ENCODE peak calls at places on chromosomes 1 and 21, in four cellular contexts. One of them, this sample, is unnamed. For H3K4me1, the result is how much of the 10 kb centered on the place peaks cover.

GRCh38 chr1:41151846-41152245 is 90.3 kb downstream of the SCMH1 start:
- DNase-seq in CD8-positive, alpha-beta memory T cell: no peak
- DNase-seq in left ventricle myocardium inferior: no peak
- DNase-seq in IMR-90: no peak
- DNase-seq in this sample: no peak

GRCh38 chr1:9239622-9240401 is 5.2 kb downstream of the H6PD start:
- DNase-seq in left ventricle myocardium inferior: peak
- DNase-seq in IMR-90: peak
- DNase-seq in CD8-positive, alpha-beta memory T cell: no peak
- DNase-seq in this sample: no peak

GRCh38 chr1:25199876-25200620 is 32.3 kb downstream of the SYF2 start:
- DNase-seq in CD8-positive, alpha-beta memory T cell: no peak
- DNase-seq in IMR-90: no peak
- DNase-seq in left ventricle myocardium inferior: no peak
- DNase-seq in this sample: no peak

GRCh38 chr1:154241703-154242352 is 21.1 kb downstream of the UBAP2L start:
- DNase-seq in CD8-positive, alpha-beta memory T cell: no peak
- DNase-seq in left ventricle myocardium inferior: no peak
- DNase-seq in IMR-90: no peak
- DNase-seq in this sample: no peak

GRCh38 chr1:194297999-194298598 is 1111.7 kb upstream of the B3GALT2 start:
- DNase-seq in left ventricle myocardium inferior: no peak
- DNase-seq in IMR-90: peak
- DNase-seq in CD8-positive, alpha-beta memory T cell: no peak
- DNase-seq in this sample: no peak

GRCh38 chr21:20999567-21000169 is 1.5 kb downstream of the NCAM2 start:
- DNase-seq in left ventricle myocardium inferior: no peak
- DNase-seq in CD8-positive, alpha-beta memory T cell: no peak
- DNase-seq in IMR-90: peak
- DNase-seq in this sample: no peak

GRCh38 chr1:235913311-235913710 is 46.6 kb upstream of the LYST start:
- DNase-seq in IMR-90: peak
- DNase-seq in CD8-positive, alpha-beta memory T cell: no peak
- DNase-seq in left ventricle myocardium inferior: no peak
- DNase-seq in this sample: no peak

GRCh38 chr1:222286039-222286438 is 261.9 kb downstream of the HHIPL2 start:
- DNase-seq in CD8-positive, alpha-beta memory T cell: no peak
- DNase-seq in IMR-90: no peak
- DNase-seq in left ventricle myocardium inferior: no peak
- DNase-seq in this sample: no peak

GRCh38 chr1:85330206-85330605 is 53.8 kb upstream of the BCL10 start:
- DNase-seq in IMR-90: peak
- DNase-seq in left ventricle myocardium inferior: no peak
- DNase-seq in CD8-positive, alpha-beta memory T cell: no peak
- DNase-seq in this sample: no peak

GRCh38 chr1:27141266-27142003 is 13.5 kb downstream of the SLC9A1 start:
- DNase-seq in CD8-positive, alpha-beta memory T cell: no peak
- DNase-seq in left ventricle myocardium inferior: no peak
- DNase-seq in IMR-90: no peak
- DNase-seq in this sample: no peak

GRCh38 chr1:186424539-186424938 is 36.4 kb downstream of the PDC start:
- DNase-seq in CD8-positive, alpha-beta memory T cell: no peak
- DNase-seq in left ventricle myocardium inferior: no peak
- DNase-seq in IMR-90: no peak
- DNase-seq in this sample: no peak

GRCh38 chr1:41448831-41449230 is 35.7 kb downstream of the EDN2 start:
- DNase-seq in CD8-positive, alpha-beta memory T cell: no peak
- DNase-seq in IMR-90: no peak
- DNase-seq in left ventricle myocardium inferior: no peak
- DNase-seq in this sample: no peak

GRCh38 chr1:171468120-171468790 is 17.1 kb upstream of the PRRC2C start:
- DNase-seq in IMR-90: peak
- DNase-seq in CD8-positive, alpha-beta memory T cell: no peak
- DNase-seq in left ventricle myocardium inferior: no peak
- DNase-seq in this sample: no peak

GRCh38 chr1:36133484-36133883 is 8.5 kb upstream of the COL8A2 start:
- DNase-seq in CD8-positive, alpha-beta memory T cell: no peak
- DNase-seq in IMR-90: peak
- DNase-seq in left ventricle myocardium inferior: peak
- DNase-seq in this sample: no peak

GRCh38 chr1:181094813-181095212 is 6.3 kb downstream of the IER5 start:
- DNase-seq in left ventricle myocardium inferior: no peak
- DNase-seq in IMR-90: peak
- DNase-seq in CD8-positive, alpha-beta memory T cell: no peak
- DNase-seq in this sample: no peak

GRCh38 chr1:87644500-87645245 is 316.0 kb downstream of the LMO4 start:
- DNase-seq in left ventricle myocardium inferior: no peak
- DNase-seq in IMR-90: peak
- DNase-seq in CD8-positive, alpha-beta memory T cell: no peak
- DNase-seq in this sample: no peak

GRCh38 chr1:43828574-43828973 is 105.0 kb upstream of the ARTN start:
- DNase-seq in left ventricle myocardium inferior: no peak
- DNase-seq in IMR-90: no peak
- DNase-seq in CD8-positive, alpha-beta memory T cell: no peak
- DNase-seq in this sample: no peak

GRCh38 chr1:156583821-156584622 is 4.5 kb downstream of the TTC24 start:
- DNase-seq in IMR-90: peak
- DNase-seq in left ventricle myocardium inferior: no peak
- DNase-seq in CD8-positive, alpha-beta memory T cell: peak
- DNase-seq in this sample: no peak

GRCh38 chr21:43876605-43877004 is 11.6 kb downstream of the AGPAT3 start:
- DNase-seq in IMR-90: no peak
- DNase-seq in CD8-positive, alpha-beta memory T cell: no peak
- DNase-seq in left ventricle myocardium inferior: no peak
- DNase-seq in this sample: no peak

GRCh38 chr1:155847823-155848529 is 9.0 kb downstream of the GON4L start:
- DNase-seq in CD8-positive, alpha-beta memory T cell: no peak
- DNase-seq in left ventricle myocardium inferior: no peak
- DNase-seq in IMR-90: no peak
- DNase-seq in this sample: no peak

GRCh38 chr1:94828251-94828650 is 8.1 kb downstream of the SLC44A3 start:
- DNase-seq in CD8-positive, alpha-beta memory T cell: no peak
- DNase-seq in left ventricle myocardium inferior: no peak
- DNase-seq in IMR-90: no peak
- DNase-seq in this sample: no peak

GRCh38 chr1:24186993-24187790 is at the start of gene IFNLR1:
- DNase-seq in CD8-positive, alpha-beta memory T cell: peak
- DNase-seq in IMR-90: no peak
- DNase-seq in left ventricle myocardium inferior: peak
- DNase-seq in this sample: no peak

GRCh38 chr1:44545961-44546360 is 128.3 kb downstream of the TMEM53 start:
- DNase-seq in IMR-90: no peak
- DNase-seq in left ventricle myocardium inferior: no peak
- DNase-seq in CD8-positive, alpha-beta memory T cell: no peak
- DNase-seq in this sample: no peak

GRCh38 chr1:219574484-219575087 is 38.3 kb downstream of the ZC3H11B start:
- DNase-seq in CD8-positive, alpha-beta memory T cell: no peak
- DNase-seq in IMR-90: no peak
- DNase-seq in left ventricle myocardium inferior: no peak
- DNase-seq in this sample: no peak

GRCh38 chr1:10546896-10547295 is 72.1 kb downstream of the PEX14 start:
- DNase-seq in left ventricle myocardium inferior: no peak
- DNase-seq in CD8-positive, alpha-beta memory T cell: no peak
- DNase-seq in IMR-90: no peak
- DNase-seq in this sample: no peak

GRCh38 chr1:94031591-94031990 is 89.4 kb downstream of the ABCA4 start:
- DNase-seq in left ventricle myocardium inferior: no peak
- DNase-seq in IMR-90: no peak
- DNase-seq in CD8-positive, alpha-beta memory T cell: no peak
- DNase-seq in this sample: no peak

GRCh38 chr21:38486221-38486620 is 12.1 kb downstream of the ERG start:
- DNase-seq in CD8-positive, alpha-beta memory T cell: no peak
- DNase-seq in left ventricle myocardium inferior: no peak
- DNase-seq in IMR-90: peak
- DNase-seq in this sample: no peak

GRCh38 chr1:166304131-166304530 is 137.3 kb upstream of the FAM78B start:
- DNase-seq in CD8-positive, alpha-beta memory T cell: no peak
- DNase-seq in left ventricle myocardium inferior: no peak
- DNase-seq in IMR-90: no peak
- DNase-seq in this sample: no peak

GRCh38 chr1:216917039-216917438 is 193.8 kb upstream of the ESRRG start:
- DNase-seq in left ventricle myocardium inferior: no peak
- DNase-seq in IMR-90: no peak
- DNase-seq in CD8-positive, alpha-beta memory T cell: no peak
- DNase-seq in this sample: no peak

GRCh38 chr1:103110701-103111100 is 2.4 kb upstream of the COL11A1 start:
- DNase-seq in IMR-90: no peak
- DNase-seq in left ventricle myocardium inferior: no peak
- DNase-seq in CD8-positive, alpha-beta memory T cell: no peak
- DNase-seq in this sample: no peak
- H3K4me1 ChIP-seq in IMR-90: under half
- H3K4me1 ChIP-seq in left ventricle myocardium inferior: under half
- H3K4me1 ChIP-seq in CD8-positive, alpha-beta memory T cell: under half
- H3K4me1 ChIP-seq in this sample: under half

DNA sequence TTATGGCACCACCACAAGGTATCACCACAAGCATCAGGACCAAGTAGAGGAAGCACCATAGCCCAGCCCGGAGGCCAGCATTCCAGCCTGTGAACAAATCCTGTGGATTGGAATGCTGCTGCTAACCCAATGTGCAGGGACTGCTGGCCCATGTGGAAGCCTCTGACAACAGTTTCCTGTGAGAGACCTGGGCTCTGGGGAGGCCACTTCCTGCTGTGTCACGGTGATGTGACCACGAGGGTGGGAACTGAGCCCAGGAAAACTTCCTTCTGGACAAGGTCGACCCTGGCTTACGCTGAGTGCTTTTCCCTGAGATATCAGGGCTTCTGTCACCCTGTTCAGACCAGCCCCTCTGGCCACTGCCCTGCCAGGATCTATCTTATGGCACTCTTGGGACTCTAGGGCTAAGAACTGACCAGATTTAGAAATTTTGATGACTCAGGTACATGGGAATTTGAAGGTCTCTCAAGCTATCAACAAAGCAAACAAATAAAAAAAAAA is 88.3 kb upstream of the NGF start:
- DNase-seq in IMR-90: peak
- DNase-seq in left ventricle myocardium inferior: peak
- DNase-seq in CD8-positive, alpha-beta memory T cell: no peak
- DNase-seq in this sample: no peak
- H3K4me1 ChIP-seq in IMR-90: under half
- H3K4me1 ChIP-seq in left ventricle myocardium inferior: under half
- H3K4me1 ChIP-seq in CD8-positive, alpha-beta memory T cell: under half
- H3K4me1 ChIP-seq in this sample: under half

GRCh38 chr21:29343517-29343916 is 44.8 kb downstream of the BACH1 start:
- DNase-seq in IMR-90: peak
- DNase-seq in left ventricle myocardium inferior: no peak
- DNase-seq in CD8-positive, alpha-beta memory T cell: no peak
- DNase-seq in this sample: no peak
- H3K4me1 ChIP-seq in IMR-90: under half
- H3K4me1 ChIP-seq in left ventricle myocardium inferior: half or more
- H3K4me1 ChIP-seq in CD8-positive, alpha-beta memory T cell: under half
- H3K4me1 ChIP-seq in this sample: under half

DNA sequence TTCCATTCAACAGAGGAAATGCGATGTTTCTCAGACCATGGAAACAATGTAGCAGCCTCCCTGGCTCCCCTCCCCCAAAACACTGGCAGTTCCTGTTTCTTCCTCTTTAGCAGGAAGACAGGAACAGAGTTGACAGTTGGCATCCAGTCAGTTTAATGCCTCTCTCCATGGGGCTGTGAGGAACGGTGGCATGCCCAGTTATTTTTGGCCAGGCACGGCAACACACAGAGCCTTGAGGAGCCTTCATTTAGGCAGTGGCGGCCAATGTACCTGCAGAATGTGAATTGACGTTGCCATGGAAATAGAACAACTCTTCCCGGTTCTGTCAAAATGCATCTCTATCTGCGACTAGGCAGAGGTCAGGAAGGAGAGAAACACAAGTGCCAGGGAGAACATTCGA is 330.6 kb downstream of the DSCAM start:
- DNase-seq in IMR-90: no peak
- DNase-seq in CD8-positive, alpha-beta memory T cell: no peak
- DNase-seq in left ventricle myocardium inferior: peak
- DNase-seq in this sample: no peak
- H3K4me1 ChIP-seq in IMR-90: under half
- H3K4me1 ChIP-seq in CD8-positive, alpha-beta memory T cell: under half
- H3K4me1 ChIP-seq in left ventricle myocardium inferior: under half
- H3K4me1 ChIP-seq in this sample: under half

GRCh38 chr1:169111472-169111871 is 5.0 kb downstream of the ATP1B1 start:
- DNase-seq in left ventricle myocardium inferior: no peak
- DNase-seq in IMR-90: no peak
- DNase-seq in CD8-positive, alpha-beta memory T cell: no peak
- DNase-seq in this sample: no peak

GRCh38 chr1:169110691-169111447 is 4.4 kb downstream of the ATP1B1 start:
- DNase-seq in left ventricle myocardium inferior: no peak
- DNase-seq in IMR-90: peak
- DNase-seq in CD8-positive, alpha-beta memory T cell: no peak
- DNase-seq in this sample: no peak

GRCh38 chr1:169110265-169110664 is 3.8 kb downstream of the ATP1B1 start:
- DNase-seq in left ventricle myocardium inferior: no peak
- DNase-seq in CD8-positive, alpha-beta memory T cell: no peak
- DNase-seq in IMR-90: no peak
- DNase-seq in this sample: no peak

GRCh38 chr1:169113613-169114119 is 7.2 kb downstream of the ATP1B1 start:
- DNase-seq in IMR-90: peak
- DNase-seq in CD8-positive, alpha-beta memory T cell: no peak
- DNase-seq in left ventricle myocardium inferior: no peak
- DNase-seq in this sample: no peak

GRCh38 chr1:169112241-169112640 is 5.8 kb downstream of the ATP1B1 start:
- DNase-seq in IMR-90: peak
- DNase-seq in left ventricle myocardium inferior: no peak
- DNase-seq in CD8-positive, alpha-beta memory T cell: no peak
- DNase-seq in this sample: no peak
- H3K4me1 ChIP-seq in IMR-90: under half
- H3K4me1 ChIP-seq in left ventricle myocardium inferior: half or more
- H3K4me1 ChIP-seq in CD8-positive, alpha-beta memory T cell: under half
- H3K4me1 ChIP-seq in this sample: under half

DNA sequence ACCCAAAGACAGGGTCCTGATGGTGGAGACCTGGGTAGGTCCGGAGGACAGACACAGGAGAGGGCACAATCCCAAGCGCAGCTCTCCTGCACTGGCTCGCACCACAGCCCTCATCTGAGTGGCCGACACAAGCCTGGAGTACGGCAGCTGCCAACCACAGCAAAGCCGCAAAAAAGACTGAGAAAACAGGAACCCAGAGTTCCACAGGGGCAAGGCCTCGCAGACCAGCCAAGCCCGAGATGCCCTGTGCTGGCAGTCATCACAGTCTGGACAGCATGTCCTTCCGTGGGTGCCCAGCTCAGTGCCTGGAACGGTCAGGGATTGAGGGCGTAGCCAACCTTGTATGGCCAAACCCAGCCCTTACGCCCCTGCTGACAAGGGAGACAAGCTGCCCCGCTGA is 11.4 kb downstream of the ZBTB48 start:
- DNase-seq in left ventricle myocardium inferior: no peak
- DNase-seq in CD8-positive, alpha-beta memory T cell: no peak
- DNase-seq in IMR-90: no peak
- DNase-seq in this sample: no peak
- H3K4me1 ChIP-seq in left ventricle myocardium inferior: half or more
- H3K4me1 ChIP-seq in CD8-positive, alpha-beta memory T cell: under half
- H3K4me1 ChIP-seq in IMR-90: under half
- H3K4me1 ChIP-seq in this sample: half or more

GRCh38 chr1:21942464-21942863 is 5.4 kb upstream of the HSPG2 start:
- DNase-seq in left ventricle myocardium inferior: no peak
- DNase-seq in IMR-90: no peak
- DNase-seq in CD8-positive, alpha-beta memory T cell: no peak
- DNase-seq in this sample: no peak
- H3K4me1 ChIP-seq in left ventricle myocardium inferior: half or more
- H3K4me1 ChIP-seq in IMR-90: under half
- H3K4me1 ChIP-seq in CD8-positive, alpha-beta memory T cell: under half
- H3K4me1 ChIP-seq in this sample: half or more